ENCODE peak calls at places on chromosomes 5 and 9, in five cellular contexts. G is sigmoid colon, S is iPS DF 6.9, W is brain microvascular endothelial cell, C is SJSA1. V is an unnamed sample. For H3K27me3, the result is how much of the 10 kb centered on the place peaks cover.

GRCh38 chr9:109629615-109630014 is 131.5 kb upstream of the PTPN3 start:
- DNase-seq in G (no peak), S (no peak), W (no peak), C (no peak), V (no peak)

GRCh38 chr9:126658201-126658600 is 44.5 kb downstream of the LMX1B start:
- DNase-seq in G (no peak), S (no peak), W (no peak), C (no peak), V (no peak)

GRCh38 chr5:171355302-171355724 is 32.3 kb upstream of the NPM1 start:
- DNase-seq in G (no peak), S (no peak), W (no peak), C (no peak), V (no peak)

GRCh38 chr5:126449751-126450271 is 26.6 kb downstream of the GRAMD2B start:
- DNase-seq in G (no peak), S (no peak), W (peak), C (peak), V (no peak)

GRCh38 chr9:99296375-99296951 is 74.4 kb downstream of the SEC61B start:
- DNase-seq in G (peak), S (no peak), W (no peak), C (no peak), V (no peak)

GRCh38 chr9:137128158-137129088 is 10.5 kb upstream of the GRIN1 start:
- DNase-seq in G (no peak), S (no peak), W (no peak), C (peak), V (no peak)

GRCh38 chr5:61551637-61552313 is 219.7 kb downstream of the ZSWIM6 start:
- DNase-seq in G (no peak), S (no peak), W (no peak), C (no peak), V (no peak)

GRCh38 chr5:151081426-151082273 is 816 bp upstream of the TNIP1 start:
- DNase-seq in G (no peak), S (no peak), W (peak), C (peak), V (no peak)

GRCh38 chr9:126991170-126991569 is 76.6 kb downstream of the RALGPS1 start:
- DNase-seq in G (peak), S (no peak), W (no peak), C (no peak), V (no peak)

GRCh38 chr9:92762196-92762595 is 2.4 kb downstream of the BICD2 start:
- DNase-seq in G (no peak), S (no peak), W (no peak), C (no peak), V (no peak)

GRCh38 chr9:88976186-88976887 is 14.9 kb upstream of the S1PR3 start:
- DNase-seq in G (no peak), S (no peak), W (no peak), C (no peak), V (no peak)

GRCh38 chr9:32581512-32582143 is 8.7 kb upstream of the NDUFB6 start:
- DNase-seq in G (no peak), S (no peak), W (peak), C (no peak), V (peak)

GRCh38 chr5:164809831-164810230 is 1304.4 kb downstream of the MAT2B start:
- DNase-seq in G (no peak), S (no peak), W (no peak), C (no peak), V (no peak)

GRCh38 chr9:101449071-101449721 is 13.6 kb upstream of the ALDOB start:
- DNase-seq in G (peak), S (peak), W (peak), C (peak), V (no peak)

GRCh38 chr5:64744914-64745313 is 23.6 kb downstream of the SREK1IP1 start:
- DNase-seq in G (no peak), S (no peak), W (no peak), C (no peak), V (no peak)

GRCh38 chr9:137578518-137579258 is at the start of gene DPH7:
- DNase-seq in G (peak), S (peak), W (peak), C (peak), V (peak)

GRCh38 chr9:97740848-97741821 is 44.0 kb upstream of the XPA start:
- DNase-seq in G (peak), S (no peak), W (peak), C (no peak), V (no peak)
- H3K27me3 ChIP-seq in G (under half), S (under half), W (under half), C (under half), V (under half)

GRCh38 chr5:142600092-142600491 is 85.8 kb downstream of the FGF1 start:
- DNase-seq in G (no peak), S (no peak), W (no peak), C (peak), V (no peak)

GRCh38 chr5:142598338-142598700 is 87.6 kb downstream of the FGF1 start:
- DNase-seq in G (no peak), S (no peak), W (no peak), C (no peak), V (no peak)

GRCh38 chr5:142601432-142601831 is 84.5 kb downstream of the FGF1 start:
- DNase-seq in G (no peak), S (no peak), W (no peak), C (peak), V (no peak)

GRCh38 chr5:142602720-142603245 is 83.1 kb downstream of the FGF1 start:
- DNase-seq in G (no peak), S (no peak), W (no peak), C (no peak), V (no peak)

DNA sequence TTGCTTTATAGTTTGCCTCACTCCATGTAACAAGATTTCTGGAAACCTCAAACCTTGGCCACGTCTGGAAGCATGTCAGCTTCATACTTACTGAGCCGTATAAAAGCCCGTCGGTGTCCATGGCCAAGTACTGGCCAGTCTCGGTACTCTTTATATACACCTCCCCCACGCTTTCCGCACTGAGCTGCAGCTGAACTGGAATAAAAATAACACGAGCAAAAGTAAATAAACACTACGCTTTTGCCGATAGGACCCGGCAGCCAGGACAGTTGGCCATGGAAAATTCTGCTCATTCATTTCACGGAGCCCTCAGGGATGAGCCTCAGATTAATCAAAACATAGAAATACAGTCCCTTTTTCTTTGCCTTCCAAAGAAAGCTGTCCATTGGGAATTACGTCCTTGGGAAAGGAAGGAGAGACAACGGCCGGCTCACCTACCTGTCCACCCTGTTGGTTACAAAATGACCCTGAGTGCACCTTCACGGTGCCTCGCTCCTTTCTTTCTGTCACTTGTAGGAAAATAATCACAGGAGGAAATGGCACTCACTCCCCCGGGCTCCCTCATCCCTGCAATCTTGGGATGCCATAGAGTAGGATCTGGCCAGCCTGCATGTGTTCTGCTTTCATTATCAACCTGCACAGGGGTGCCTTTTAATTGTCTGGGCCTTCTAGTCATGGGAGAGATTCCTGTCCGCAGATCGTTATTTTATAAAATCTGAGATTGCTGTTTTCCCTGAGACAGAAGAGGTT is 85.1 kb downstream of the FGF1 start:
- DNase-seq in G (peak), S (no peak), W (peak), C (peak), V (peak)
- H3K4me3 ChIP-seq in G (no peak), S (no peak), W (peak), C (peak), V (peak)

GRCh38 chr5:141880961-141881801 is 3.0 kb upstream of the PCDH1 start:
- DNase-seq in G (no peak), S (no peak), W (no peak), C (peak), V (no peak)
- H3K27me3 ChIP-seq in G (under half), S (under half), W (half or more), C (half or more), V (half or more)

GRCh38 chr5:141245250-141245717 is at the start of gene PCDHB15:
- DNase-seq in G (no peak), S (no peak), W (no peak), C (no peak), V (no peak)
- H3K4me3 ChIP-seq in G (peak), S (peak), W (no peak), C (no peak), V (peak)

DNA sequence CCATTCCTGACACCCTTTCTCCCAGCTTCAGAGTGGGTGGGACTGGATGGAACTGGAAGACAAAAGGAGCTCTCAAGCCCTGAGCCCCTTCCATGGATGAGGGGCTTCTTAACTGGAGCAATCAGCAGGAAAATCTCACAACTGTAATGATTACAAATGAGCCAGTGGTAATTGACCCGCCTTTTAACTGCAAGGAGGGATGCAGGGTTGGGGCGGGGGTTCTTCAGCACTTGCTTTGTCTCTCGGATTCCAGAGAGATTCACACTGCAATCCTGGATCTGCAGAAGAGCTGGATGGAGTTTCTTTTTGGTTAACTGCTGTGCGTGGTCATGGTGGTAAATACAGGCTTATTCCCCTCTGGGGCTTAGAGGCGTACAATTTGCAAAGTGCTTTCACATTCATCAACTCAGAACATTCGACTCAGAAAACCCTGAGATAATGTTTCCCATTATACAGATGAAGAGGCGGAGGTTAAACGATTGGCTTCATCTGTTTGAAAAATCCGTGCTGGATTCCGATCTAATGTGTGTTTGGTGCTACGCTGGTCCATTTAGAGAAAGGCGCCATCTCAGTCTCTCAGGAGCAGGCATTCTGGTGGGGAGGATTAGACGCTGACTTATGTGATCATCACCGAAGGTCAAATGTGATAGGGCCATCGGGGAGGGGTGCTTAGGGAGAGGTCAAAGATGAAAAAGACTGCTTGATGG is 160.2 kb upstream of the SHB start:
- DNase-seq in G (no peak), S (no peak), W (no peak), C (no peak), V (no peak)
- H3K27me3 ChIP-seq in G (under half), S (under half), W (under half), C (under half), V (under half)

DNA sequence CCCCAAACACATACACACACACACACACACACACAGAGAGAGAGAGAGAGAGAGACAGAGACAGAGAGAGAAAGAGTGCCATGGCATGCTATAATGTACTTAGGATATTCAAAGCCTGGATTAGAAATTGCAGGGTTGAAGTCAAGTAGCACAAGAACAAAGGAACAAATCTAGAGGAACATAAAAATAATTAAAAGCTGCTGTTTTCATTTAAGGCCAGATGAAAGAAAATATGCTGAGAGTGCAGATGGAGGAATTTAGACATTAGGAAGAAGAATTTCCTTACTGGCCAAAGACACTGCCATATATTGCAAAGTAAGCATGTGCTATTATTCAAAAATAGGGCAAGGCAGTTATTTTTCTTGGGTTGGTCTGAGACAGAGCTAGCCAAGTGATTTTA is 31.7 kb downstream of the HSD17B3 start:
- DNase-seq in G (no peak), S (no peak), W (no peak), C (no peak), V (no peak)
- H3K4me3 ChIP-seq in G (no peak), S (no peak), W (no peak), C (no peak), V (no peak)

GRCh38 chr9:21972361-21972760 is 21.8 kb downstream of the CDKN2A start:
- DNase-seq in G (no peak), S (no peak), W (no peak), C (no peak), V (no peak)

GRCh38 chr9:21974542-21975409 is 19.4 kb downstream of the CDKN2A start:
- DNase-seq in G (no peak), S (no peak), W (peak), C (peak), V (no peak)

GRCh38 chr9:21974230-21974541 is 20.0 kb downstream of the CDKN2A start:
- DNase-seq in G (no peak), S (no peak), W (no peak), C (no peak), V (no peak)

GRCh38 chr9:21970800-21971620 is 23.2 kb downstream of the CDKN2A start:
- DNase-seq in G (no peak), S (no peak), W (no peak), C (no peak), V (no peak)

DNA sequence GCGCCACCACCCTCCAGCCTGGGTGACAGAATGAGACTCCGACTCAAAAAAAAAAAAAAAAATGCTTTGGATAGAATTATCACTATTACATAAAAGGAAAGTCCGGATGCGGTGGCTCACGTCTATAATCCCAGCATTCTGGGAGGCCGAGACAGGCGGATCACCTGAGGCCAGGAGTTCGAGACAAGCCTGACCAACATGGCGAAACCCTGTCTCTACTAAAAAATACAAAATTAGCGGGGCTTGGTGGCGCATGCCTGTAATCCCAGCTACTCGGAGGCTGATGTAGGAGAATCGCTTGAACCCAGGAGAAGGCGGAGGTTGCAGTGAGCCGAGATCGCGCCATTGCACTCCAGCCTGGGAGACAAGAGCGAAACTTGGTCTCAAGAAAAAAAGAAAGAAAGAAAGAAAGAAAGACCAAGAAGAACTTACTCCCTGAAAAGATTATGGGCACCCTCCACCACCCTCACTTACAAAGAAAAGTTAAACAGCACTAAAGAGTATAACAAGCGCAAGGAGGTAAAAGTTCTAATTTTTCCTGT is 17.8 kb downstream of the CDKN2A start:
- DNase-seq in G (no peak), S (no peak), W (no peak), C (no peak), V (no peak)
- H3K27me3 ChIP-seq in G (half or more), S (half or more), W (under half), C (under half), V (half or more)

V was measured in AG04450.